ENCODE peak calls at places on chromosomes 12 and 14, in five cellular contexts. I is uterus, W is NCI-H345, A is lung, O is AG08395. K is an unnamed sample.

GRCh38 chr14:85437143-85437542 is 92.8 kb upstream of the FLRT2 start:
- DNase-seq in O (peak; percentile 34), I (no peak), A (no peak), W (no peak), K (peak; percentile 48)

GRCh38 chr12:48956279-48957140 is 777 bp downstream of the ARF3 start:
- DNase-seq in A (peak; percentile 89), O (peak; percentile 96), W (peak; percentile 13), I (peak; percentile 83), K (peak; percentile 96)

GRCh38 chr14:101226603-101227425 is 323.3 kb upstream of the RTL1 start:
- DNase-seq in W (no peak), A (no peak), I (no peak), O (no peak), K (no peak)

GRCh38 chr14:98651042-98651441 is 621.0 kb downstream of the BCL11B start:
- DNase-seq in O (no peak), W (no peak), I (no peak), A (no peak), K (no peak)

GRCh38 chr12:13165578-13166120 is 30.9 kb upstream of the EMP1 start:
- DNase-seq in I (peak; percentile 54), W (no peak), O (peak; percentile 66), A (peak; percentile 86), K (peak; percentile 63)

GRCh38 chr14:92352158-92352985 is 29.4 kb downstream of the SLC24A4 start:
- DNase-seq in O (no peak), A (no peak), I (no peak), W (no peak), K (peak; percentile 25)

GRCh38 chr14:92513966-92514843 is 624 bp downstream of the RIN3 start:
- DNase-seq in A (no peak), I (no peak), O (no peak), W (no peak), K (peak; percentile 53)

GRCh38 chr12:120639771-120640721 is at the start of gene CABP1:
- DNase-seq in O (no peak), A (no peak), W (peak; percentile 69), I (no peak), K (no peak)

GRCh38 chr14:65277027-65277426 is 135.5 kb upstream of the FUT8 start:
- DNase-seq in O (peak; percentile 54), W (no peak), A (no peak), I (no peak), K (no peak)

GRCh38 chr12:2341871-2342270 is 289.1 kb downstream of the CACNA1C start:
- DNase-seq in W (no peak), A (no peak), O (peak; percentile 74), I (no peak), K (peak; percentile 74)

GRCh38 chr12:4962539-4963486 is 53.1 kb downstream of the KCNA1 start:
- DNase-seq in W (peak; percentile 77), I (no peak), O (peak; percentile 43), A (no peak), K (no peak)

GRCh38 chr14:29749327-29749726 is 178.3 kb downstream of the PRKD1 start:
- DNase-seq in O (peak; percentile 52), W (no peak), A (no peak), I (no peak), K (peak; percentile 37)